ENCODE peak calls at places on chromosomes 1 and 21, in six cellular contexts. I is endothelial cell, E is dorsolateral prefrontal cortex, L is psoas muscle, G is WERI-Rb-1, Y is neural crest cell. J is an unnamed sample.

GRCh38 chr1:109161836-109162606 is 48.1 kb downstream of the ELAPOR1 start:
- DNase-seq in I (no peak), G (no peak), L (no peak), Y (no peak), E (peak), J (no peak)

GRCh38 chr1:77232829-77233228 is 13.6 kb upstream of the PIGK start:
- DNase-seq in Y (no peak), L (no peak), I (no peak), G (no peak), E (no peak), J (no peak)

GRCh38 chr1:77476460-77476859 is 194.6 kb downstream of the AK5 start:
- DNase-seq in I (no peak), Y (no peak), L (no peak), G (no peak), E (no peak), J (no peak)

GRCh38 chr1:51697160-51697559 is 80.3 kb downstream of the OSBPL9 start:
- DNase-seq in L (no peak), G (no peak), E (no peak), Y (no peak), I (no peak), J (no peak)

GRCh38 chr1:61301824-61302652 is 219.7 kb downstream of the NFIA start:
- DNase-seq in I (no peak), E (no peak), L (no peak), G (no peak), Y (no peak), J (no peak)

GRCh38 chr1:154306151-154306550 is 14.7 kb upstream of the AQP10 start:
- DNase-seq in G (no peak), I (no peak), Y (no peak), L (no peak), E (no peak), J (no peak)

GRCh38 chr1:14599173-14599754 is 779 bp downstream of the KAZN start:
- DNase-seq in G (peak), I (peak), L (no peak), Y (peak), E (no peak), J (peak)

GRCh38 chr1:79355073-79355472 is 348.5 kb upstream of the ADGRL4 start:
- DNase-seq in G (no peak), E (no peak), Y (no peak), I (no peak), L (no peak), J (no peak)

GRCh38 chr1:247402099-247402706 is 13.8 kb upstream of the NLRP3 start:
- DNase-seq in Y (no peak), L (no peak), I (no peak), G (no peak), E (no peak), J (no peak)

GRCh38 chr1:16960560-16961296 is 19.7 kb downstream of the MFAP2 start:
- DNase-seq in L (peak), E (peak), Y (peak), I (peak), G (no peak), J (peak)

GRCh38 chr1:200182701-200183100 is 155.2 kb downstream of the NR5A2 start:
- DNase-seq in Y (no peak), I (no peak), E (no peak), L (no peak), G (no peak), J (no peak)

GRCh38 chr1:198564157-198564556 is 23.7 kb upstream of the ATP6V1G3 start:
- DNase-seq in L (no peak), Y (no peak), I (no peak), E (no peak), G (no peak), J (no peak)

GRCh38 chr1:235063068-235063765 is 65.4 kb downstream of the TOMM20 start:
- DNase-seq in L (no peak), E (no peak), I (no peak), G (no peak), Y (no peak), J (no peak)

GRCh38 chr1:102687383-102687782 is 420.9 kb downstream of the COL11A1 start:
- DNase-seq in L (no peak), I (no peak), G (no peak), Y (no peak), E (no peak), J (no peak)

DNA sequence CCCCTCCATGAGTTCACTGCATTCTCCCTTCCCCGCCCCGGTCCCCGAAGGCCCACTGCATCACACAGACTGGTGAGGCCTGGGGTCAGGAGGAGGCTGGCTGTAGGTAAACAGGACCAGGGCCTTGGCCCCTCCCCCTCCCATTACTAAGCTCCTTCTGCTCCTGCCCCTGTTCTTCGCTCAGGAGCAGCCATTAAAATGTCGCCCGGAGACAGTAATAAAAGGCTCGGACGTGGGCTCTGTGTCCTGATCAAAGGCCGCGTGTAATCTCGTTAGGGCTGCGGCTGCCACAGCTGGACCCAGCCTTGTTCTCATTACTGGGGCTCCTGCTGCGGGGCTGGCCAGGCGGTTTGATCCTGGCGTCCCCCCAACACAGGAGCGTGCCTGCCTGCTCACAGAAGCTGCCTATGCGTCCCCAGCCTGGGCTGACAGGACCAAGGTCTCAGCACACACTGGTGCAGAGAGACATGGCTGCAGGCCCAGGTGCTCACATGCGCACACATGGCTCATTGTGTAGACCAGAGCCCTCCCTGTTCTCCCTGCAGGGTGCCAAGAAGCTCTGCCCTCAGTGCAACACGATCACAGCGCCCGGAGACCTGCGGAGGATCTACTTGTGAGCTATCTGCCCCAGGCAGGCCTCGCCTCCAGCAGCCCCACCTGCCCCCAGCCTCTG is 24.0 kb downstream of the TMEM53 start:
- DNase-seq in G (peak), I (no peak), E (peak), Y (no peak), L (peak), J (peak)
- TF ChIP-seq CTCF in G (no peak), I (no peak), E (no peak), Y (no peak), L (no peak), J (no peak)

DNA sequence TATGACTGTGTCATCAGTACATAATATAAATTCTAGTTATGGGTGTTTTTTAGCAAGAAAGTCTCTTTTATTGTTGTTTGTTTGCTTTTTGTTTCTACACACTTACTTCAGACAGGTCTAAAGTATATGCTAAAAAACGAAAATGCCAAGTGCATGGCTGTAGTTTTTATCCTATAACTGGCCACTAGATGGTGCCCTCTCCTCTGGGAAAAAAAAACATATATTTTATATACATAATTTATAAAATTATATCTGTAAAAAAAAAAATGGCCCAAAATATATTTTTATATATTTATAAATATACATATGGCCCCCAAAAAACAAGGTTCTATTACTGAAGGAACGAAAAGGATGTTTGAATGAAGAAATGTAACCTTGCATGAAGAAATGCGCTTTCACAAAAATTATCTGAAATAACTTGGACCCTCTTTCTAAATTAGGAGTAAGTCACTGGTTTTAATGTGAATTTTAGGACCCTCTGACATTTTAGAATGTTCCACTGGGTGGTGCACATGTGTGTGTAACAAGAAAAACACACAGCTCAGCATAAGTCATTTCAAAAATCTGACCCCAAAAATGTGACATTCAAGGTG is 93.5 kb downstream of the TTLL7 start:
- DNase-seq in E (no peak), Y (no peak), L (no peak), I (peak), G (no peak), J (no peak)
- TF ChIP-seq CTCF in E (peak), Y (peak), L (peak), I (peak), G (peak), J (peak)

GRCh38 chr21:37073417-37074194 is 552 bp downstream of the TTC3 start:
- DNase-seq in G (peak), L (no peak), Y (no peak), E (peak), I (no peak), J (peak)
- TF ChIP-seq CTCF in G (peak), L (no peak), Y (no peak), E (no peak), I (no peak), J (no peak)

DNA sequence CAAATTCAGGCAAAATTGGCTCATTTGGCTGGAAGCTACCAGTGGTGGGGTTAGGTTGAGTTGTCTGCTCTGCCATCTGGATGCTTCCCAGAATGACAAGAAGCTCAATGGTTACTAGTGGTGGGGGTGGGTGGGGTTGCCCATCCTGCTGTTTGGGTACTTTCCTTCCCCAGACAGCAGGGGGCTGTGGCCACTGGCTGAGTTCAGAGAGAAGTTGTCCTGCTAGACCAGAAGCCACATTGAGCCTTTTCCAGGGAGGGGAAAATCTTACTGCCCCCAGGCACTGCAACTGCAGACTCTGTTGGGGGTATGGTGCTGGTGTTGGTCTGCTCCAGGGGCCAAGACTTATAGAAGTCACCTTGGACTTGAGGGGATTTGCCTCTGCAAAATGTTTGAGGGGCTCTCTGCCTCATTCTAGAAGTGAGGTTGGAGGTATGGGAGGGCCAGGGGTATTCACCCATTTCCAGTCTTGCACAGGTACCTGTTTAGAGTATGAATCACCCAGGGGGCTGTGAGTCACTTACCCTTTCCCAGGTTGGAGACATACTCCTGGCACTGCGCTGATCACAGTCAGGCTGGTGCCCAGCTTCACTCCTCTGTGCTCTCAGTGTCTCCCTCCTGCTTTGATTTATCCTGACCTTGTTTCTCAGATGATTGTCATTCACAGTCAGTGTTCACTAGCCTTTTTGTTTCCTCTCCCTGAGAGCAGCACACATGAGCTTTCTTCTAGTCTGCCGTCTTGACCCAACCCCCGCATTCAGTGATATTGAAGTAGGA is 89.1 kb upstream of the NEGR1 start:
- DNase-seq in I (no peak), Y (peak), L (no peak), E (no peak), G (no peak), J (no peak)
- TF ChIP-seq CTCF in I (no peak), Y (no peak), L (no peak), E (no peak), G (no peak), J (no peak)

GRCh38 chr1:208204779-208205178 is 39.4 kb downstream of the PLXNA2 start:
- DNase-seq in Y (no peak), E (no peak), L (no peak), G (no peak), I (no peak), J (no peak)
- TF ChIP-seq CTCF in Y (no peak), E (peak), L (no peak), G (no peak), I (no peak), J (no peak)

GRCh38 chr21:17903029-17903806 is 84.1 kb upstream of the C21orf91 start:
- DNase-seq in I (no peak), G (no peak), E (no peak), Y (no peak), L (no peak), J (no peak)
- TF ChIP-seq CTCF in I (peak), G (no peak), E (peak), Y (peak), L (peak), J (peak)

GRCh38 chr1:202205523-202206190 is 12.1 kb downstream of the LGR6 start:
- DNase-seq in G (peak), E (no peak), Y (no peak), L (no peak), I (peak), J (peak)
- TF ChIP-seq CTCF in G (peak), E (no peak), Y (peak), L (no peak), I (no peak), J (no peak)

J was measured in glutamatergic neuron.